ENCODE peak calls at places on chromosomes 6 and 20, in four cellular contexts. V is HepG2, E is K562, G is GM12878. R is an unnamed sample.

GRCh38 chr6:33549896-33550295 is 30.2 kb downstream of the BAK1 start:
- DNase-seq in V (no peak), E (no peak), G (no peak), R (no peak)

GRCh38 chr6:95866732-95867131 is 149.0 kb upstream of the FUT9 start:
- DNase-seq in V (peak), E (no peak), G (no peak), R (peak)

GRCh38 chr6:45474376-45474775 is 96.6 kb upstream of the SUPT3H start:
- DNase-seq in V (no peak), E (no peak), G (no peak), R (no peak)

GRCh38 chr20:1185316-1185741 is 548 bp upstream of the TMEM74B start:
- DNase-seq in V (no peak), E (peak), G (no peak), R (peak)

GRCh38 chr6:144327081-144327480 is 41.9 kb downstream of the UTRN start:
- DNase-seq in V (no peak), E (no peak), G (no peak), R (no peak)

GRCh38 chr6:11179978-11180303 is 52.5 kb downstream of the NEDD9 start:
- DNase-seq in V (no peak), E (no peak), G (no peak), R (no peak)

GRCh38 chr20:1274485-1275313 is 8.6 kb downstream of the SNPH start:
- DNase-seq in V (no peak), E (no peak), G (no peak), R (no peak)

GRCh38 chr6:139124887-139125672 is 9.8 kb upstream of the HECA start:
- DNase-seq in V (peak), E (peak), G (peak), R (peak)

GRCh38 chr6:147106759-147107401 is 97.3 kb upstream of the STXBP5 start:
- DNase-seq in V (no peak), E (no peak), G (no peak), R (no peak)

GRCh38 chr6:114218421-114218820 is 124.4 kb downstream of the HS3ST5 start:
- DNase-seq in V (no peak), E (no peak), G (no peak), R (no peak)

GRCh38 chr6:118313762-118314161 is 234.3 kb upstream of the PLN start:
- DNase-seq in V (no peak), E (no peak), G (no peak), R (no peak)

DNA sequence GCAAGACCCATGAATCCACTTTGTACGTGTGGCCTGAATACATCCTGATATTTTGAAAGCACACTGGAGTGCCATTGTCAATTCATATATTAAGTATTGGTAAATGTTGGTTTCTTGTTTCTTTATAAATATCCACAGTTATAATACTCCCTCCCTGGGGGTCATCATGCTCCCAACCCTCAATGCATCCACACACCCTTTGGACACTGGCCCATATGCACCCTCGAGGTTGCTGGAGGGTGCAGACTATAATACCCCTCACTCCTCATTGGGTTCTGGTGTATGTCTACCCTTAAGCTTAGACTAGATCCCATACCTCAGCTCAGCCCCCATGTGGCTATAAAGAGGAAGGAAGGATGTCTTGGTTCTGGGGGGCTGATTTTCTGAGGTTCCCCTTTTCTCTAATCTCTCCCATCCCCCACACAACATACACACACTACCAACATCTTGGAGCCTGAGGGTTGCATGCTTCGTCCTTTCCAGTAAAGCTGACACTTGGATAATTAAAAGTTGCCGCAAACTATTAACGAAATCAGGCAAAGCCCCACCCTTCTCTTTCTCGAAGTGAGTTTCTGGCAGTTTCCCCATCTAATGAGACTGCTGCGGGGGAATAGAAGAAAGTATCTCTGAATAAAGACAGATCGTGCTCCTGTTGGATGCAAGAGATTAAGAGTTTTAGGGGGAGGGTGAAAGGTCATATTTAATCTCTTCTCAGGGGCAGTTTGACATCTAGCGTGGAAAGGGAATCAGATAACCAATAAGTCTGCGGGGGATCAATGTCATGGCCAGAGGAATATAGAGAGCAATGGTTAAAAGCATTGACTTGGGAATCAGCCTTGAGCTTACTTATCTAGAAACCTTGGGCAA is 7.4 kb downstream of the PIM1 start:
- DNase-seq in V (no peak), E (peak), G (no peak), R (no peak)
- TF ChIP-seq FOXK2 in V (no peak), E (peak), G (no peak), R (no peak)

DNA sequence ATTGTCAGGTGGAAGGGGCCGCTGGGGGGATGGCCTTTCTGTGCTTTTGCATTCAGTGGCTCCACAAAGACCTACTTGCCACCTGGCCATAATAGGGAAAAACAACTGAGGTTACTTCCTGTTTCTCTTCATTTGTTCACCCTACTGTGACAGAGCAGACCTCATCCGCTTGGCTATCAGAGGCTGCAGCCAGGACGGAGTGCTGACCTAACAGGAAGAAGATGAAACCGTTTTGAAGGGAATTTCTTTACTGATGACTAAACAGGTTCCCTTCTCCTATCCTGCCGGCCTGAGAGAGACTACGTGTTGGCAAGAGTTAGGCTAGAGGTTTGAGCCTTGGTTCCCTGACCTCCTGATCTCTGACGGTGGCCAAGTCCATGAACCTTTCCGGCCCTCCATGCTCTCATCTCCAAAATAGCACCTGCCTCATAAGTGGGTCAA is 21.3 kb downstream of the PRR18 start:
- DNase-seq in V (no peak), E (no peak), G (peak), R (no peak)
- TF ChIP-seq FOXK2 in V (no peak), E (no peak), G (no peak), R (no peak)

GRCh38 chr6:137494967-137495595 is 887 bp upstream of the OLIG3 start:
- DNase-seq in V (no peak), E (no peak), G (no peak), R (no peak)
- TF ChIP-seq FOXK2 in V (no peak), E (no peak), G (no peak), R (no peak)

GRCh38 chr20:10673831-10674683 is at the start of gene JAG1:
- DNase-seq in V (peak), E (peak), G (peak), R (peak)

GRCh38 chr20:10673176-10673830 is 496 bp downstream of the JAG1 start:
- DNase-seq in V (no peak), E (peak), G (no peak), R (peak)

GRCh38 chr20:10671850-10672578 is 1.8 kb downstream of the JAG1 start:
- DNase-seq in V (no peak), E (peak), G (no peak), R (no peak)

GRCh38 chr20:10671221-10671849 is 2.5 kb downstream of the JAG1 start:
- DNase-seq in V (peak), E (peak), G (peak), R (no peak)

DNA sequence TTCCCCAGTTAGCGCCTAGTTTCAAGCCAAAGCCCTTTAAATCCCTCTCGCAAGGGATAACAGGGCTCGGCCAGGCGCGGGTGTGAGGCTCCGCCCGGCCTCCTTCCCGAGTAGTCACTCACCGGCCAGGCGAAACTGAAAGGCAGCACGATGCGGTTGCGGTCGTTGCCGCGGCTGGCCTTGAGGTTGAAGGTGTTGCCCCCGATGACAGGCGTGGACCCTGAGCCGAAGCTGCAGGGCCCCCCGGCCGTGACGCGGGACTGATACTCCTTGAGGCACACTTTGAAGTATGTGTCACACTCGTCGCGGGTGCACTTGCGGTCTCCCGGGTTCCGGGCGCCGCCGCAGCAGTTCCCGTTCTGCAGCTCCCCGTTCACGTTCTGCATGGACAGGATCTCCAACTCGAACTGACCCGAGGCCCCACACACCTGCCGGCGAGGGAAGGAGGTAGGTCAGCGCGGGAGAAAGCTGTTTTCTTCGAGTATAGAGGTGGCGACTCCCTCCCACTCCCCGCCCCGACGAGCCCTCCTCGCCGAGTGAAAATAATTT is 1.1 kb downstream of the JAG1 start:
- DNase-seq in V (peak), E (peak), G (no peak), R (no peak)
- TF ChIP-seq FOXK2 in V (no peak), E (no peak), G (no peak), R (no peak)

GRCh38 chr6:31186052-31186734 is 15.7 kb upstream of the POU5F1 start:
- DNase-seq in V (peak), E (no peak), G (no peak), R (no peak)
- TF ChIP-seq FOXK2 in V (no peak), E (no peak), G (no peak), R (no peak)

DNA sequence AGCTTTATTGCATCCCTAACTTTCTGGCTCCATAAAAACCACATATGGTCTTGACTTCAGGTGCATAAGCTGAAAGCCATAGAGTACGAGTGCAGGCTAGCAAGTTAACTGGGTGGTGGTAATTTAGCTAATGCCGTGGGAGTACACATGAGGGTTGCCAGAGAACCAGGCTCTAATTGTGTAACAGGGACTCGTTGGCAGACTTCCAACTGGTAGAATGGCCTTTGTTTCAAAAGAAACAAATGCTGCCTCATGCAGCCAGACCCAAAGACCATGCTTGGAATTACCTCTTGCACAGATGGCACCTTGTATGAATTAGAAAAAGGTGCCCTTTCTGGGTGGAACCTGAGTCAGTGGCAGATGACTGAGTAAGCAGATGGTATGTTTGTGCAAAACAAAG is 73.2 kb downstream of the LY86 start:
- DNase-seq in V (peak), E (no peak), G (no peak), R (no peak)
- TF ChIP-seq FOXK2 in V (no peak), E (no peak), G (no peak), R (no peak)

GRCh38 chr6:40845588-40845987 is 193.4 kb downstream of the UNC5CL start:
- DNase-seq in V (peak), E (no peak), G (no peak), R (peak)
- TF ChIP-seq FOXK2 in V (no peak), E (no peak), G (no peak), R (no peak)

R was measured in HEK293T.